ENCODE peak calls at places on chromosomes 13 and 19, in nine cellular contexts. X, G, Q, U, H, Z, A, B and L are unnamed samples.
A peak's percentile ranks its signal among the peaks of the same experiment; 100 is the strongest.

GRCh38 chr13:102846261-102847015 is 606 bp downstream of the ERCC5 start:
- DNase-seq in X (no peak), G (no peak), Q (peak; percentile 41), U (peak; percentile 15), H (peak; percentile 76), Z (peak; percentile 64), A (peak; percentile 55), B (peak; percentile 46), L (no peak)

GRCh38 chr13:74288361-74288911 is 154.2 kb upstream of the KLF12 start:
- DNase-seq in X (no peak), G (peak; percentile 29), Q (peak; percentile 14), U (peak; percentile 53), H (peak; percentile 87), Z (peak; percentile 53), A (no peak), B (peak; percentile 45), L (no peak)

GRCh38 chr19:37691881-37692504 is 27.6 kb downstream of the ZNF607 start:
- DNase-seq in X (peak; percentile 51), G (peak; percentile 85), Q (peak; percentile 95), U (peak; percentile 85), H (no peak), Z (peak; percentile 78), A (peak; percentile 94), B (peak; percentile 91), L (peak; percentile 61)

GRCh38 chr19:41373993-41374392 is 2.3 kb upstream of the TMEM91 start:
- DNase-seq in X (no peak), G (peak; percentile 83), Q (peak; percentile 93), U (peak; percentile 90), H (no peak), Z (peak; percentile 68), A (peak; percentile 87), B (peak; percentile 94), L (peak; percentile 65)

GRCh38 chr19:44664976-44665375 is 6.3 kb upstream of the CEACAM19 start:
- DNase-seq in X (no peak), G (no peak), Q (no peak), U (no peak), H (no peak), Z (no peak), A (no peak), B (no peak), L (no peak)

GRCh38 chr19:35249146-35249847 is 495 bp downstream of the LSR start:
- DNase-seq in X (no peak), G (no peak), Q (no peak), U (no peak), H (peak; percentile 62), Z (no peak), A (no peak), B (no peak), L (no peak)

GRCh38 chr19:3278749-3279148 is 54.3 kb downstream of the CELF5 start:
- DNase-seq in X (no peak), G (no peak), Q (no peak), U (no peak), H (no peak), Z (no peak), A (no peak), B (no peak), L (no peak)

GRCh38 chr19:32255566-32256295 is 89.7 kb upstream of the ZNF507 start:
- DNase-seq in X (no peak), G (no peak), Q (no peak), U (no peak), H (no peak), Z (no peak), A (no peak), B (no peak), L (no peak)

GRCh38 chr19:16301999-16302694 is 22.5 kb upstream of the KLF2 start:
- DNase-seq in X (no peak), G (no peak), Q (peak; percentile 53), U (no peak), H (peak; percentile 10), Z (no peak), A (peak; percentile 33), B (no peak), L (no peak)